ENCODE peak calls at places on chromosomes 5 and 9, in seven cellular contexts. Y, V, A, W, L, Q and M are unnamed samples.

GRCh38 chr5:124057815-124058231 is 545.8 kb downstream of the CSNK1G3 start:
- DNase-seq in L (no peak), V (no peak), Y (no peak), A (no peak), W (no peak), Q (no peak), M (no peak)

GRCh38 chr5:124702442-124703024 is 43.9 kb downstream of the ZNF608 start:
- DNase-seq in A (no peak), L (no peak), W (no peak), Y (no peak), Q (no peak), V (no peak), M (no peak)

GRCh38 chr9:16870606-16871357 is at the start of gene BNC2:
- DNase-seq in L (no peak), Y (peak; percentile 52), V (peak; percentile 48), Q (peak; percentile 74), A (peak; percentile 60), W (no peak), M (no peak)

GRCh38 chr9:132651259-132651658 is 18.5 kb downstream of the DDX31 start:
- DNase-seq in A (peak; percentile 98), V (no peak), Y (no peak), Q (no peak), W (no peak), L (no peak), M (no peak)

GRCh38 chr5:14039576-14039975 is 95.1 kb upstream of the DNAH5 start:
- DNase-seq in A (peak; percentile 84), Y (no peak), V (no peak), W (no peak), Q (no peak), L (no peak), M (no peak)

GRCh38 chr5:2032432-2032831 is 149.7 kb upstream of the IRX4 start:
- DNase-seq in Y (no peak), A (no peak), L (no peak), Q (no peak), W (no peak), V (no peak), M (no peak)

GRCh38 chr5:116626945-116627679 is 52.5 kb upstream of the SEMA6A start:
- DNase-seq in V (no peak), Q (no peak), A (no peak), L (no peak), W (no peak), Y (no peak), M (no peak)

GRCh38 chr5:81787843-81788242 is 36.9 kb upstream of the SSBP2 start:
- DNase-seq in Q (peak; percentile 73), L (peak; percentile 74), Y (peak; percentile 75), W (peak; percentile 72), A (peak; percentile 80), V (peak; percentile 77), M (no peak)

GRCh38 chr5:147809830-147810666 is 21.4 kb downstream of the SPINK1 start:
- DNase-seq in W (no peak), L (no peak), A (no peak), Q (no peak), V (no peak), Y (no peak), M (no peak)

DNA sequence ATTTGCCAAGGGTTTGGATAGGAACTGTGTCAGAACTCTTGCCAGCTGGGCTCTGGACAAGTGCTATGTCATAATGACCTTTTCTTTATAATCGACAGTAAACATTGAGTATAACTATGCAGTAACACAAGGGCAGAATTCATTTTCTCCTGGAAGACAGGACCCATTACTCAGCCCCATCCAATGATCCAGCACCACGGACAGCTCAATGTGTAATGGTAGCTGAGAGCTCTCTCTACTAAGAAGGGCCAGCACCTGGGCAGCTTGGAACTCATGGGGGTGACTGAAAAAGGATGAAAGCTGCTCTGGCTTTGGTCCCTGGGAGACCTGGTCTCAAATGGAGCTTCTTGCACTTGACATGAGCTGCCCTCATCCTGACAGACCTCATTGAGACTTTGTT is 347.8 kb downstream of the TRIM32 start:
- DNase-seq in Y (no peak), Q (no peak), V (no peak), W (no peak), L (no peak), A (peak; percentile 2), M (no peak)
- H3K4me3 ChIP-seq in Y (no peak overlapping the region), Q (no peak overlapping the region), V (no peak overlapping the region), W (no peak overlapping the region), L (no peak overlapping the region), A (no peak overlapping the region), M (no peak overlapping the region)

GRCh38 chr9:124760719-124761118 is 10.4 kb downstream of the NR6A1 start:
- DNase-seq in A (no peak), Y (no peak), V (no peak), W (no peak), L (no peak), Q (no peak), M (no peak)
- H3K4me1 ChIP-seq in A (peaks cover 1% of the 10 kb centered on the region), Y (no peaks in the 10 kb centered on the region), V (no peaks in the 10 kb centered on the region), W (peaks cover 5% of the 10 kb centered on the region), L (peaks cover 37% of the 10 kb centered on the region), Q (no peaks in the 10 kb centered on the region), M (no peaks in the 10 kb centered on the region)

GRCh38 chr5:861442-862366 is 10.9 kb upstream of the ZDHHC11 start:
- DNase-seq in L (no peak), Q (no peak), V (no peak), W (no peak), A (no peak), Y (no peak), M (no peak)
- TF ChIP-seq POLR2A in L (no peak), Q (no peak), V (no peak), W (no peak), A (no peak), Y (no peak), M (no peak)

GRCh38 chr9:127917603-127918002 is 762 bp upstream of the ST6GALNAC4 start:
- DNase-seq in L (no peak), W (no peak), V (no peak), Q (no peak), A (no peak), Y (no peak), M (no peak)
- H3K4me3 ChIP-seq in L (no peak overlapping the region), W (peak overlapping the region; percentile 78), V (no peak overlapping the region), Q (no peak overlapping the region), A (no peak overlapping the region), Y (peak overlapping the region; percentile 78), M (peak overlapping the region; percentile 66)

GRCh38 chr9:130660326-130660682 is 4.1 kb upstream of the PRDM12 start:
- DNase-seq in Q (no peak), V (no peak), L (no peak), W (no peak), A (no peak), Y (no peak), M (no peak)
- H3K4me1 ChIP-seq in Q (peaks cover 59% of the 10 kb centered on the region), V (peaks cover 22% of the 10 kb centered on the region), L (peaks cover 55% of the 10 kb centered on the region), W (peaks cover 27% of the 10 kb centered on the region), A (no peaks in the 10 kb centered on the region), Y (peaks cover 26% of the 10 kb centered on the region), M (peaks cover 53% of the 10 kb centered on the region)

GRCh38 chr9:130579738-130580463 is 524 bp downstream of the FUBP3 start:
- DNase-seq in Y (no peak), W (no peak), Q (no peak), L (no peak), V (no peak), A (no peak), M (no peak)

GRCh38 chr9:130583271-130583670 is 3.9 kb downstream of the FUBP3 start:
- DNase-seq in V (no peak), W (no peak), Y (no peak), A (no peak), Q (no peak), L (no peak), M (no peak)

GRCh38 chr9:130575514-130575913 is 3.9 kb upstream of the FUBP3 start:
- DNase-seq in Q (no peak), L (no peak), V (no peak), W (no peak), Y (no peak), A (no peak), M (no peak)

GRCh38 chr9:130576176-130576575 is 3.2 kb upstream of the FUBP3 start:
- DNase-seq in L (no peak), Q (no peak), V (no peak), A (no peak), W (no peak), Y (no peak), M (no peak)

DNA sequence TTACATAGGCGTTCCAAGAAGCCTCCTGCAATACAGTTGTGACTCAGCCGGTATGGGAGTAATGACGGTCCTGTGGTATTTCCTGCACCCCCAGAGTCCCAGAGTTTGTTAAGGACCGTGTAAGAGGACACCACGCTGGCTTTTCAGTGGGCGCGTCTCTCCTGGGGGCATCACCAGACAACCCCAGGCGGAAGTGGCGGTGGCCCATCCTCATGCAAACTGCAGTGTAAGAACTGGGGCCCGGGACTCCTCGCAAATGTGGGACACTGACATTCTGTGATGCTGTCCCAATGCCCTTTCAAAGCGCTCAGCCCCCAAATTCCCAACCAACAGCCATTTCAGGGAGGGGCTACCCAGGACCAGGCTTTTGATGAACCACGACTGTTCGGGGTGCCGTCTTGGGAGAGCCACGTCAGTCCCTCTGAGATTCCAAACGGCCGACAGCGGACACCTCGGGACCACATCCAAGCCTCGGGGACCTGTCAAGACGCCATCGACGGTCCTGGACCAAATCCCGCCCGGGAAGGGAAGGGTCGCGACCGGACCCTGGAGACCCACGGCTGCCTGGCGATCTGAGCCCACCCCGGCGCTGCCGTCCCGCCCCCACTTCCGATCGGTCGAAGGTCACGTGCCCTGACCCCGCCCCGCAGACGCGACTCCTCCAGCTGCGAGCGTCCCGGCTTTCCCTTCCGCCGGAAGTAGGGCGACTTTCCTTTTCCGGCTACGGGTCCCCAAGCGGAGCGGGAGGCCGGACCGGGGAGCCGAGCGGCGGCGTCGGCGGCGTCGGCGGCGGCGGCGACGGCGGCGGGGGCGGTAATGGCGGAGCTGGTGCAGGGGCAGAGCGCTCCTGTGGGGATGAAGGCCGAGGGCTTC is at the start of gene FUBP3:
- DNase-seq in Q (peak; percentile 96), A (peak; percentile 87), Y (peak; percentile 96), W (peak; percentile 88), L (peak; percentile 92), V (peak; percentile 92), M (peak; percentile 50)
- TF ChIP-seq POLR2A in Q (no peak), A (peak; percentile 88), Y (no peak), W (peak; percentile 85), L (peak; percentile 90), V (peak; percentile 71), M (peak; percentile 85)

GRCh38 chr5:93582677-93583524 is at the start of gene NR2F1:
- DNase-seq in L (peak; percentile 68), Q (no peak), Y (no peak), A (peak; percentile 99), W (peak; percentile 64), V (peak; percentile 95), M (no peak)
- H3K4me3 ChIP-seq in L (peak within 1 kb of the TSS; percentile 19), Q (peak within 1 kb of the TSS; percentile 60), Y (peak within 1 kb of the TSS; percentile 45), A (peak within 1 kb of the TSS; percentile 99), W (peak within 1 kb of the TSS; percentile 75), V (no peak within 1 kb of the TSS), M (peak within 1 kb of the TSS; percentile 62)

GRCh38 chr5:73655521-73656160 is 29.6 kb downstream of the ARHGEF28 start:
- DNase-seq in Y (peak; percentile 24), L (no peak), A (no peak), V (no peak), W (no peak), Q (no peak), M (no peak)

GRCh38 chr5:73649926-73650325 is 23.9 kb downstream of the ARHGEF28 start:
- DNase-seq in W (no peak), Q (no peak), L (no peak), A (no peak), V (no peak), Y (no peak), M (no peak)

GRCh38 chr5:73652391-73652790 is 26.4 kb downstream of the ARHGEF28 start:
- DNase-seq in V (no peak), W (no peak), L (no peak), A (no peak), Y (no peak), Q (no peak), M (no peak)

GRCh38 chr5:73654861-73655318 is 28.9 kb downstream of the ARHGEF28 start:
- DNase-seq in Y (no peak), W (no peak), V (no peak), Q (no peak), L (no peak), A (peak; percentile 44), M (no peak)

GRCh38 chr5:73654171-73654811 is 28.3 kb downstream of the ARHGEF28 start:
- DNase-seq in Q (no peak), W (no peak), V (no peak), L (no peak), Y (no peak), A (peak; percentile 69), M (no peak)
- H3K4me1 ChIP-seq in Q (peaks cover 29% of the 10 kb centered on the region), W (no peaks in the 10 kb centered on the region), V (no peaks in the 10 kb centered on the region), L (peaks cover 44% of the 10 kb centered on the region), Y (no peaks in the 10 kb centered on the region), A (peaks cover 8% of the 10 kb centered on the region), M (peaks cover 73% of the 10 kb centered on the region)